ENCODE peak calls at places on chromosome 2, in nine cellular contexts. P is substantia nigra; I is neuronal stem cell; S is activated T-helper 9 cell treated with anti-CD3 and anti-CD28 coated beads, Interleukin-2, amount 50 U/mL, for 16 hours; N is NCI-H2081; A is T-helper 9 cell; R is effector memory CD8-positive, alpha-beta T cell; H is kidney tubule cell; M is GDM1. Q is an unnamed sample.

GRCh38 chr2:192151848-192152247 is 42.9 kb downstream of the TMEFF2 start:
- DNase-seq in P (no peak), I (no peak), S (no peak), N (peak), A (no peak), R (no peak), H (peak), M (peak), Q (no peak)

GRCh38 chr2:222806606-222807036 is 54.2 kb upstream of the ACSL3 start:
- DNase-seq in P (no peak), I (no peak), S (no peak), N (peak), A (no peak), R (no peak), H (no peak), M (no peak), Q (no peak)

GRCh38 chr2:240813231-240813921 is 6.6 kb downstream of the KIF1A start:
- DNase-seq in P (no peak), I (no peak), S (no peak), N (no peak), A (no peak), R (no peak), H (no peak), M (no peak), Q (no peak)

GRCh38 chr2:231527955-231528635 is 2.1 kb downstream of the NMUR1 start:
- DNase-seq in P (no peak), I (no peak), S (no peak), N (no peak), A (no peak), R (no peak), H (no peak), M (no peak), Q (no peak)

GRCh38 chr2:181573140-181573736 is 83.7 kb downstream of the CERKL start:
- DNase-seq in P (no peak), I (peak), S (no peak), N (peak), A (no peak), R (no peak), H (peak), M (no peak), Q (no peak)

GRCh38 chr2:160407393-160408204 is 86.0 kb downstream of the RBMS1 start:
- DNase-seq in P (no peak), I (peak), S (peak), N (peak), A (peak), R (peak), H (peak), M (peak), Q (peak)

GRCh38 chr2:225820828-225821227 is 421.3 kb downstream of the NYAP2 start:
- DNase-seq in P (no peak), I (no peak), S (no peak), N (no peak), A (no peak), R (no peak), H (no peak), M (no peak), Q (no peak)

GRCh38 chr2:180730976-180731375 is 249.4 kb upstream of the UBE2E3 start:
- DNase-seq in P (no peak), I (no peak), S (no peak), N (no peak), A (no peak), R (no peak), H (peak), M (no peak), Q (no peak)

GRCh38 chr2:147133273-147133901 is 711.4 kb upstream of the ACVR2A start:
- DNase-seq in P (no peak), I (no peak), S (no peak), N (peak), A (no peak), R (no peak), H (peak), M (no peak), Q (no peak)

GRCh38 chr2:238449909-238450417 is 23.2 kb downstream of the ASB1 start:
- DNase-seq in P (no peak), I (no peak), S (no peak), N (no peak), A (no peak), R (no peak), H (no peak), M (no peak), Q (peak)

Q was measured in adrenal gland.